ENCODE peak calls at places on chromosomes 11 and 22, in four cellular contexts. L is stomach, B is mucosa of descending colon, I is lower leg skin. P is an unnamed sample.

GRCh38 chr11:59183768-59184167 is 11.8 kb downstream of the DTX4 start:
- DNase-seq in L (no peak), I (no peak), B (no peak), P (no peak)

GRCh38 chr22:27204817-27205216 is 547.4 kb downstream of the MIAT start:
- DNase-seq in B (no peak), L (no peak), I (no peak), P (no peak)

GRCh38 chr11:112222303-112222702 is 3.9 kb upstream of the PTS start:
- DNase-seq in L (no peak), I (no peak), B (no peak), P (no peak)

GRCh38 chr11:121293276-121293569 is 652 bp downstream of the SC5D start:
- DNase-seq in B (no peak), I (no peak), L (no peak), P (no peak)

GRCh38 chr11:19332476-19332875 is 91.7 kb upstream of the E2F8 start:
- DNase-seq in I (no peak), B (no peak), L (no peak), P (no peak)

GRCh38 chr22:19873960-19874306 is 19.3 kb upstream of the GNB1L start:
- DNase-seq in I (no peak), L (no peak), B (peak; percentile 40), P (no peak)

GRCh38 chr11:45106006-45106405 is 40.4 kb upstream of the PRDM11 start:
- DNase-seq in L (no peak), I (peak; percentile 14), B (no peak), P (no peak)

GRCh38 chr22:48241658-48242057 is 1479.2 kb downstream of the TBC1D22A start:
- DNase-seq in L (peak; percentile 23), B (no peak), I (no peak), P (no peak)

GRCh38 chr11:82756765-82757650 is 23.3 kb upstream of the FAM181B start:
- DNase-seq in I (no peak), B (no peak), L (no peak), P (no peak)

GRCh38 chr11:85752890-85753581 is 57.9 kb downstream of the SYTL2 start:
- DNase-seq in I (peak; percentile 39), B (no peak), L (peak; percentile 49), P (no peak)

GRCh38 chr11:8814209-8814922 is 96.6 kb upstream of the AKIP1 start:
- DNase-seq in B (no peak), I (no peak), L (no peak), P (no peak)

GRCh38 chr11:19121646-19122045 is 4.7 kb downstream of the ZDHHC13 start:
- DNase-seq in I (no peak), B (no peak), L (no peak), P (no peak)

GRCh38 chr11:118901494-118902335 is 18.0 kb downstream of the CXCR5 start:
- DNase-seq in I (no peak), L (no peak), B (peak; percentile 32), P (no peak)

GRCh38 chr22:20957691-20958440 is 9.2 kb upstream of the AIFM3 start:
- DNase-seq in L (peak; percentile 33), B (peak; percentile 85), I (no peak), P (no peak)

GRCh38 chr11:8342821-8343681 is 79.4 kb upstream of the LMO1 start:
- DNase-seq in I (no peak), B (no peak), L (no peak), P (no peak)

GRCh38 chr11:78419327-78419726 is 1.7 kb upstream of the GAB2 start:
- DNase-seq in B (no peak), L (peak; percentile 42), I (peak; percentile 71), P (no peak)

GRCh38 chr11:34850339-34850738 is 65.8 kb downstream of the APIP start:
- DNase-seq in I (no peak), L (no peak), B (no peak), P (no peak)

GRCh38 chr22:26718905-26719304 is 61.5 kb downstream of the MIAT start:
- DNase-seq in B (no peak), I (no peak), L (no peak), P (no peak)

GRCh38 chr11:100855466-100856067 is 168.5 kb downstream of the ARHGAP42 start:
- DNase-seq in I (no peak), L (no peak), B (no peak), P (no peak)

GRCh38 chr22:31556627-31557203 is 60.4 kb downstream of the SFI1 start:
- DNase-seq in L (no peak), B (no peak), I (no peak), P (peak; percentile 16)

GRCh38 chr11:36186340-36186739 is 102.9 kb downstream of the COMMD9 start:
- DNase-seq in L (no peak), I (peak; percentile 20), B (no peak), P (no peak)

GRCh38 chr11:103659743-103660142 is 376.7 kb upstream of the DDI1 start:
- DNase-seq in L (no peak), B (no peak), I (no peak), P (no peak)

GRCh38 chr11:28017816-28018215 is 90.1 kb downstream of the KIF18A start:
- DNase-seq in L (no peak), I (no peak), B (no peak), P (no peak)

GRCh38 chr22:48320048-48320655 is 1507.5 kb downstream of the BRD1 start:
- DNase-seq in L (no peak), I (no peak), B (no peak), P (no peak)

GRCh38 chr11:47248304-47248663 is 330 bp downstream of the ACP2 start:
- DNase-seq in B (no peak), I (no peak), L (no peak), P (no peak)

GRCh38 chr11:47249378-47249715 is 733 bp upstream of the ACP2 start:
- DNase-seq in I (no peak), B (no peak), L (no peak), P (no peak)

GRCh38 chr11:47251751-47252150 is 3.1 kb upstream of the ACP2 start:
- DNase-seq in L (no peak), B (no peak), I (no peak), P (no peak)

GRCh38 chr11:47247502-47247901 is 1.1 kb downstream of the ACP2 start:
- DNase-seq in L (no peak), B (no peak), I (no peak), P (no peak)

DNA sequence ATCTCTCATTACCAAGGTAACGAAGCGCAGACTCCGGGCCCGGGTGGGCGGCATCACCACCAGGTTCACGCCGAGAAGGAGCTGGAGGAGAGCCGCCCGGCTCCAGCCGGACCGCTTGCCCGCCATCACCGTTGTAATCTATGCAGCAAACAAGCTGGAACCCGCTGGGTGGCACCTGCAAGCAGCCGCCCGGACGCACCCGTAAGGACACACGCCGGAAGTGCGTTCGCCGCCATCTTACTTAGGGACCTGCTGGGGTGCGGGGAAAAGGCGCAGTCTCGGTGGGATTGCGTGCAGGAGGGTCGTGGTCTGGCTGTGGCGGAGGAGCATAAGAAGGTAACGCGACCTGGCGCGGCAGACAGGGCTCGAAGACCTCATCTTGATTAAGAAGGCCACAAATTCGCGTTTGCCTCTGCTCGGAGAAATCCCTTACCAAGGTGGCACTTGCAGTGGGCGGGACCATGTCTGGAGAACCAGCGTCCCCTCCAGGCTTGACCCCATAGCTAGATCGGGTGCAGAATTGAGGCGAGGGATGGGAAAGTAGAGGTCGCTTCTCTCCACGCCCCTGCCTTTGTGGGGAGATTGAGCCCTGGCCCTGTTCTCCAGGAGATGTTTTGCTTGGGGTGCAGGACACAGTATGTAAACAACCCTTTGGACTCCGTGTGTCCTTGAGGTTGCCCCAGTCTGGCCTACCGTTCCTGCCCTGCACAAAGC is at the start of gene ACP2:
- DNase-seq in B (peak; percentile 91), I (peak; percentile 86), L (peak; percentile 93), P (peak; percentile 75)
- TF ChIP-seq CTCF in B (no peak), I (no peak), L (no peak), P (no peak)

GRCh38 chr11:64263021-64263946 is 12.0 kb downstream of the PLCB3 start:
- DNase-seq in I (no peak), L (no peak), B (no peak), P (no peak)
- TF ChIP-seq CTCF in I (no peak), L (no peak), B (no peak), P (no peak)

GRCh38 chr11:13384837-13385417 is 78.1 kb downstream of the BTBD10 start:
- DNase-seq in B (no peak), L (no peak), I (no peak), P (peak; percentile 60)
- TF ChIP-seq CTCF in B (peak; percentile 28), L (peak; percentile 44), I (no peak), P (peak; percentile 60)

DNA sequence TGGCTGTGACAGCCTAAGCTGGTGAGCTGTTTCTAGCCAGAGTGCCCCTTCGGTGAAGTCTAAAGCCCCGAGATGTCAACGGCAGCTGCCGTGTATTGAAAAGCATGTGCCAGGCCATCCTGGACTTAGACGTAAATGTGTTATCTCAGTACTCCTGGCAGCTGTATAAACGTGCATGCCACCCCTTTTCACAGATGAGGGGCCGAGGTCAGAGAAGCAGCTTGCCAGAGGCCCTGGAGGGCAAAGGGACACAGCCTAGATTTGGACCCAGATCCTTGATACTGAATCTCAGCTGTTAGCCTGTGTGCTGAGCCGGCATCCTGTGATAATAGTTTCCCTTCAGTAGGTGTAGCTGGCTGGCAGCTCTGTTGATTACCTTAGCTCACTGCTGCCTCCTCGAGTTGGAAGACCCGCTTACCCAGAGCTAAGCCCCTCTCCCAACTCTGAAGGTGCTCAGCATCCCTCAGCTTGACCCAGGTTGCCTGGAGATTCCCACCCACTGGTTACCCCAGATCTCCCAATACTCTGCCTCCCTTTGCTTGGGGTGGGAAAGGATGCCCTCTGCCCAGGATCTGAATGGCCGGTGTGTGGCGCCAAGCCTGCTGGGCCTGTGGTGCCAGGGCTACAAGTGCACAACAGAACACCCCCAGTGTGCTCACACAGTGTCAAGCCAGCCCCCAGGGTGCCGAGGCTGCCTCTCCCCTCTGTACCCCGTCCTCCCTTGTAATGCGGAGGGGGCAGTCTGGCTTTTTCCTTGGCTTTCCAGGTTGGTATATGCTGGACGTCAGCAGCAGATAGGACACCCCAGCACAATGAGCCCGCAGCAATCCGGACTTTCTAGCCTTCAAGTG is 59.8 kb upstream of the WNT7B start:
- DNase-seq in B (peak; percentile 56), L (peak; percentile 58), I (no peak), P (no peak)
- TF ChIP-seq CTCF in B (no peak), L (no peak), I (no peak), P (no peak)

DNA sequence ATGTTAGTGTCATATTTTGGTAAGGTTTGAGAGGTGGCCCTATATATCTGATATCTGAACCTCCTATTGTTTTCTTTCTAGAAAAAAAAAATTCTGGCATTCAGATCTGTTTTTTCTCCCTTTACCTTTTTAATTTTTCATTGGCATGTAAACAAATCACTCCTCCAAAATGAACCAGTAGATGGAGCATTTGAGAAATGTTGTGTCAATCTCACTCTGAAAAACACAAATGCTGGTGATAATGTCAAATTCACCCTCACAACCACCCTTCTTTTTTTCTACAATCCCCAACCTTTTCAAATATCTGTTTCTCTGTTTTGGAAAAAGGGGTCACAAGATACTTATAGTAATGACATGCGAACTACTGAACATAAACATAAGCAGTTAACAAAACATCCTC is 9.1 kb downstream of the GUCY1A2 start:
- DNase-seq in I (no peak), L (no peak), B (no peak), P (no peak)
- TF ChIP-seq CTCF in I (no peak), L (no peak), B (no peak), P (no peak)

P was measured in endothelial cell.